ENCODE peak calls at places on chromosomes 6 and 20, in four cellular contexts. T is nephron progenitor cell, P is PC-3, W is left ventricle myocardium inferior. Z is an unnamed sample.

GRCh38 chr6:5433324-5433723 is 172.0 kb downstream of the FARS2 start:
- DNase-seq in T (no peak), W (no peak), P (no peak), Z (no peak)

GRCh38 chr20:52761867-52762266 is 210.3 kb upstream of the TSHZ2 start:
- DNase-seq in T (no peak), W (no peak), P (no peak), Z (no peak)

GRCh38 chr20:56996533-56996932 is 269.9 kb downstream of the BMP7 start:
- DNase-seq in P (no peak), W (no peak), T (no peak), Z (no peak)

GRCh38 chr6:74250161-74250560 is 554.2 kb downstream of the CD109 start:
- DNase-seq in W (no peak), P (no peak), T (no peak), Z (no peak)

GRCh38 chr20:63313349-63314014 is 20.5 kb downstream of the COL20A1 start:
- DNase-seq in P (no peak), W (no peak), T (no peak), Z (peak)

GRCh38 chr6:46490425-46491200 is 636 bp downstream of the RCAN2 start:
- DNase-seq in T (peak), W (peak), P (no peak), Z (peak)

GRCh38 chr6:17714879-17715860 is 8.4 kb upstream of the NUP153 start:
- DNase-seq in P (peak), W (no peak), T (no peak), Z (no peak)

GRCh38 chr6:104784884-104785283 is 74.8 kb downstream of the HACE1 start:
- DNase-seq in P (no peak), T (no peak), W (no peak), Z (no peak)

GRCh38 chr20:18272451-18272850 is 15.9 kb upstream of the ZNF133 start:
- DNase-seq in W (peak), T (no peak), P (peak), Z (no peak)

GRCh38 chr6:144248470-144249301 is 36.4 kb upstream of the UTRN start:
- DNase-seq in P (peak), W (no peak), T (no peak), Z (no peak)

GRCh38 chr6:163925839-163926238 is 511.3 kb downstream of the QKI start:
- DNase-seq in T (no peak), W (no peak), P (no peak), Z (no peak)

GRCh38 chr20:53805895-53806384 is 212.3 kb upstream of the ZNF217 start:
- DNase-seq in P (peak), T (no peak), W (no peak), Z (no peak)

GRCh38 chr6:135739288-135739687 is 112.2 kb upstream of the PDE7B start:
- DNase-seq in T (no peak), P (peak), W (no peak), Z (no peak)

GRCh38 chr6:137094411-137095008 is 49.7 kb upstream of the IL20RA start:
- DNase-seq in W (peak), P (peak), T (peak), Z (peak)

GRCh38 chr6:19042452-19042851 is 655.3 kb downstream of the RNF144B start:
- DNase-seq in T (no peak), P (no peak), W (no peak), Z (no peak)

GRCh38 chr6:165447141-165447540 is 137.7 kb upstream of the C6orf118 start:
- DNase-seq in W (no peak), P (no peak), T (no peak), Z (no peak)

GRCh38 chr6:136566007-136566487 is 15.8 kb upstream of the MAP7 start:
- DNase-seq in W (peak), T (no peak), P (peak), Z (no peak)

GRCh38 chr6:169274761-169275160 is 21.1 kb upstream of the THBS2 start:
- DNase-seq in P (no peak), T (no peak), W (no peak), Z (no peak)

GRCh38 chr6:111730835-111731234 is 125.2 kb upstream of the TRAF3IP2 start:
- DNase-seq in T (no peak), W (peak), P (no peak), Z (no peak)

GRCh38 chr6:122405417-122405816 is 6.0 kb downstream of the HSF2 start:
- DNase-seq in P (peak), T (no peak), W (no peak), Z (no peak)

GRCh38 chr20:8756410-8756809 is 312.5 kb upstream of the PLCB4 start:
- DNase-seq in T (no peak), W (no peak), P (peak), Z (no peak)

GRCh38 chr6:55777461-55777860 is 97.9 kb downstream of the BMP5 start:
- DNase-seq in W (no peak), P (peak), T (no peak), Z (no peak)

GRCh38 chr6:134117409-134117808 is 65.0 kb upstream of the SLC2A12 start:
- DNase-seq in P (no peak), W (no peak), T (no peak), Z (peak)

GRCh38 chr6:111215134-111215533 is 127.8 kb downstream of the SLC16A10 start:
- DNase-seq in T (no peak), P (no peak), W (no peak), Z (no peak)

GRCh38 chr20:46928580-46929132 is 34.0 kb downstream of the EYA2 start:
- DNase-seq in W (no peak), P (no peak), T (no peak), Z (no peak)

GRCh38 chr6:54846243-54846856 is at the start of gene FAM83B:
- DNase-seq in W (no peak), P (no peak), T (peak), Z (peak)

GRCh38 chr20:884983-885952 is 30.9 kb downstream of the ANGPT4 start:
- DNase-seq in P (peak), T (peak), W (peak), Z (peak)
- TF ChIP-seq CTCF in P (peak), T (peak), W (peak), Z (no peak)

GRCh38 chr20:43900496-43900895 is 14.2 kb upstream of the TOX2 start:
- DNase-seq in W (peak), P (no peak), T (no peak), Z (peak)

GRCh38 chr20:43900062-43900461 is 14.6 kb upstream of the TOX2 start:
- DNase-seq in W (no peak), T (no peak), P (no peak), Z (no peak)

GRCh38 chr20:43901296-43901695 is 13.4 kb upstream of the TOX2 start:
- DNase-seq in T (no peak), W (no peak), P (no peak), Z (no peak)

GRCh38 chr20:43895235-43895634 is 19.4 kb upstream of the TOX2 start:
- DNase-seq in T (no peak), P (no peak), W (no peak), Z (no peak)

DNA sequence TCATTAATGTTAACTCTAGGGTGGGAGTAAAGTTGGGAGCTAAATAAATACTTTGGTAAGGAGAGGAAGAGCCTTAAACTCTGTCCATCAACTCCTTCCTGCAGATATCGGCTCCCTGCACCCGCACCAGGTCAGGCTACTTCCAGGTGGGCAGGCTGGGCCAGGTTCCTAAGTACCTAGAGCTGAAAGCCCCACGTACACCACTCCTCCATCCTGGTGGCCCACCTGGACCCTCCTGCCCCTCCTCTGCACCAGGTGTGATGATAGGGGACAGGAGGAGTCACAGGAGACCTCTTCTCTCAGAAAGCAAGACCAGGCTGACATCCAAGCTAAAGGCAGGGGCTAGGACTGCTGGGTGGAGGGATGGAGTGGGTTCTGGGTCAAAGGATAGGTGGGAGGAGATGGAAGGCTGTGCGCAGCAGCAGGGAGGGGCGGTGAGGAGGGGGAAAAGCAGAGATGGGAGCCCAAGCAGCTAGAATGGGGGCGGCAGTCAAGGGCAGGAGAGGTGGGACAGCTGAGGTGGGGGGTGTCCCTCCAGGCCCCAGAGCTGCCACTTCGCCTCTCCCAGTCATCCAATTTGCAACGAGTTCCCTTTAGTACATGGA is 15.3 kb upstream of the TOX2 start:
- DNase-seq in P (no peak), T (no peak), W (no peak), Z (no peak)
- TF ChIP-seq CTCF in P (no peak), T (no peak), W (no peak), Z (no peak)

GRCh38 chr20:675453-676314 is at the start of gene SCRT2:
- DNase-seq in P (peak), W (peak), T (peak), Z (peak)

GRCh38 chr20:671252-672030 is 4.2 kb downstream of the SCRT2 start:
- DNase-seq in T (no peak), P (no peak), W (no peak), Z (no peak)

GRCh38 chr20:673606-674005 is 2.0 kb downstream of the SCRT2 start:
- DNase-seq in P (no peak), W (no peak), T (no peak), Z (no peak)

GRCh38 chr20:674936-675452 is 608 bp downstream of the SCRT2 start:
- DNase-seq in T (no peak), W (no peak), P (no peak), Z (no peak)

DNA sequence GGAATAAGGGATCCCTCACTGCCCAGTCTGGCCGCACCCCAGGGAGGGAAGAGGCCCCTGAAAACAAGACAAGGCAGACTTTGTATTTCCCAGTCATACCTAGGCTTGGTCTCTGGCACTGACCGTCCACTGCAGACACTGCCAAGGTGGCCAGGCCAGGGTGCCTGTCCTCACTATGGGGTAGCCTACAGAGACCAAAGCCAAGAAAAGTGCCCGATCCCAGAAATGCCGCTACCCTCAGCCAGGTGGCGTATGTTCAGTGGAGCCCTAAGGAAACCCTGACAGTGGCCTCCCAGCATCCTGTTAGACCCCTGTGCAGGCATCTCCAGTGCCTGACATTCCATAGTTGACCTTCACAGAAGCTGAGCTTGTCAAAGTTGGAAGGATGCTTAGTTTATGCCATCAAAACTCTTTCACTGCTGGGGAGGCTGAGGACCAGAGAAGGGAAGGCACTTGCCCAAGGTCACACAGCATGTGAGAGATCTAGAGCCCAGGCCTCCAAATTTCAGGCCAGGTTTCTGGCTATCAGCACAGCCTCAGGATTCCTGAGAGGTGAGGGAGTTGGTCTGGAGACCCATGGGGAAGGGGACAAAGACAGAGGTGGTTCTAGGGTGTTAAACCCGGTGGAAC is 2.5 kb downstream of the SCRT2 start:
- DNase-seq in W (no peak), T (no peak), P (peak), Z (peak)
- TF ChIP-seq CTCF in W (peak), T (peak), P (peak), Z (peak)

GRCh38 chr6:26020983-26021349 is 58.4 kb downstream of the TRIM38 start:
- DNase-seq in W (peak), P (peak), T (peak), Z (peak)

GRCh38 chr6:26022166-26022510 is 59.5 kb downstream of the TRIM38 start:
- DNase-seq in W (no peak), P (peak), T (no peak), Z (peak)

GRCh38 chr6:26019261-26019845 is 56.8 kb downstream of the TRIM38 start:
- DNase-seq in T (no peak), W (no peak), P (no peak), Z (no peak)

GRCh38 chr6:26021350-26022165 is 59.0 kb downstream of the TRIM38 start:
- DNase-seq in T (peak), P (peak), W (peak), Z (peak)

GRCh38 chr6:26020291-26020982 is 57.8 kb downstream of the TRIM38 start:
- DNase-seq in T (peak), P (peak), W (peak), Z (peak)
- TF ChIP-seq CTCF in T (no peak), P (no peak), W (no peak), Z (no peak)

DNA sequence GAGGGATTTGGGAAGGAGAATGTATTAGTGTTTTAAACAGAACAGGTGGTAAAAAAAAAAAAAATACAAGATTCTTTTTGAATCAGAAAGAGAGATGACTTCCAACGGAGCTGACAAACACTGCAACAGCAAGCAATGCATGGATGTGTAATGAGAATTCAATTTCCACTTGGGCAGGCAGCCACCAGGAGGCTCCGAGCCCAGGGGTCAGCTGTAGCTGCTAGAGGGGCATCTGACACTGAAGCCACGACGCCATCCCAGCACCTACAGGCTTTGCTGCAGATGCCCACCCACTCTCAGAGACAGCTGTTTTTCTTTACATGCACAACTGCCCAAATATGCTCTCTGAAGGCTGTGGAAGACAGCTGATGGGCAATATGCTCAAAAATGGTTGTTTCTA is 75.4 kb downstream of the ELOVL5 start:
- DNase-seq in P (no peak), T (no peak), W (no peak), Z (peak)
- TF ChIP-seq CTCF in P (no peak), T (no peak), W (no peak), Z (peak)

GRCh38 chr20:48019940-48020339 is 234.7 kb upstream of the SULF2 start:
- DNase-seq in T (no peak), P (no peak), W (no peak), Z (no peak)

GRCh38 chr20:48019496-48019895 is 234.2 kb upstream of the SULF2 start:
- DNase-seq in P (peak), T (no peak), W (no peak), Z (no peak)

GRCh38 chr20:48025661-48026060 is 240.4 kb upstream of the SULF2 start:
- DNase-seq in W (no peak), T (no peak), P (peak), Z (no peak)

GRCh38 chr20:48026981-48027592 is 241.8 kb upstream of the SULF2 start:
- DNase-seq in W (no peak), T (no peak), P (no peak), Z (no peak)

GRCh38 chr20:48025061-48025515 is 239.8 kb upstream of the SULF2 start:
- DNase-seq in T (peak), P (peak), W (no peak), Z (peak)
- TF ChIP-seq CTCF in T (no peak), P (no peak), W (no peak), Z (no peak)

DNA sequence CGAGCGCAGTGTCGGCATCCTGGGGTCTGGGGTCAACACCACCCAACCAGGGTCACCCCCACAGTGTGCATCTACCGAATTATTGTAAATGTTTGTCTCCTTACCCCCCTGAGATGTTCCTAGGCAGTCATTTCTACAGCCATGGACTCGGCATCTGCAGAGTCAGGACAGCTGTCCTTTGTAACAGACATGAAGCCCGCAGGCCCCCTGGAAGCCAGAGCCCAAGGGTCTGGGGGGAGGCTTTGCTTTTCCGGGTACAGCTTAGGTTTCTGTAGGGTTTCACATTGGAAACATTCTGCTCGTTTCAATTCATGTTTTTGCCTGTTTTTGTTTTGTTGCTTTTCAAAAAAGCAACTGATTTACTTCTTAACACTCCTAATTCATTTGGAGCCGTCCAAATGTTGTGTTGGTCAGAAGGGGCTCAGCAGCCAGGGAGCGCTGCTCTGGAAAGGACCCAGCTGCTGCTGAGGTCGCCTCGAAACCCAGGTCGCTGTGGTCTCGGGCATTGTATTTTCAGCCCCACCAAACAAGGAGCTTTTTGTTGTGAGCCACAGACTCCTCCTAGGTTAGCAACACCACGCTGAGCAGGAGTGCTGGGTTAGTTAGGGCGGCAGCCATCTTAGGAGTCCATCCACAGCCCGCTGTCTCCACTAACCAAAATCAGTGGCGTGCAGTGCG is 160.4 kb downstream of the TMEM242 start:
- DNase-seq in W (no peak), P (no peak), T (no peak), Z (peak)
- TF ChIP-seq CTCF in W (no peak), P (no peak), T (no peak), Z (no peak)

DNA sequence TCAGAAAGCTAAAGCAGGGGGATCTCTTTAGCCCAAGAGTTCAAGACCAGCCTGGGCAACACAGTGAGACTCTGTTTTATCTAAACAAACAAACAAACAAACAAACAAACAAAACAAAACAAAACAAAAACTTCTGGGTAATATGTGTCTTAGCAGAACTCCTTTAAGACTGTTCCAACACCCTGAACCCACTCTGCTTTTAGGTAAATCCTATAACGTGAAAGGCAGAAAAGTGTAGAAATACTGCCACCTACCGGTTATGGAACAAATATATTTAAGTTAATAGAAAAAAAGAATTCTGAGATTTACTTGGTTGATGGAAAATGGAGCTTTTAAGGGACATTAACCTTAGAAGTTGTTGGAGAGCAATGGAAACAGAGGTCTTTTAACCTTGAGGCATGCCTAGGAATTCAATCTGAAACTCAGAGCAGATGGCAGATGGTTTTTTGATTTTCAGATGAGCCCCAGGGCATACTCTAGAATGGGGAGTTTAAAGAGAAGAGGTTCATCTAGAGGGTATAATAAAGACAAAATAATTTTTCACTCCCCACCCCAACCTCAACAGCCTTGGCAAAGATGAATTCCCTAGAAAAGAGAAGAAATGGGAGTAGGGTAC is 38.5 kb downstream of the SOD2 start:
- DNase-seq in W (no peak), T (peak), P (peak), Z (no peak)
- TF ChIP-seq CTCF in W (peak), T (peak), P (peak), Z (peak)